ENCODE peak calls at places on chromosomes 11 and 22, in six cellular contexts. D, C, R, Z, V and W are unnamed samples.

GRCh38 chr11:117829369-117829725 is 4.8 kb upstream of the FXYD2 start:
- DNase-seq in D (no peak), C (peak), R (no peak), Z (no peak), V (no peak), W (no peak)

GRCh38 chr22:35802885-35803284 is 85.2 kb downstream of the APOL5 start:
- DNase-seq in D (no peak), C (no peak), R (no peak), Z (no peak), V (no peak), W (no peak)

GRCh38 chr11:126538071-126538470 is 182.6 kb downstream of the ST3GAL4 start:
- DNase-seq in D (no peak), C (no peak), R (no peak), Z (no peak), V (no peak), W (no peak)

GRCh38 chr22:33838644-33839043 is 81.6 kb downstream of the LARGE1 start:
- DNase-seq in D (no peak), C (no peak), R (no peak), Z (no peak), V (no peak), W (no peak)

GRCh38 chr22:44454113-44454769 is 43.8 kb downstream of the RTL6 start:
- DNase-seq in D (no peak), C (no peak), R (no peak), Z (no peak), V (no peak), W (no peak)

GRCh38 chr11:26234451-26234850 is 97.5 kb upstream of the ANO3 start:
- DNase-seq in D (peak), C (no peak), R (no peak), Z (no peak), V (no peak), W (no peak)

GRCh38 chr22:36900225-36900624 is 13.2 kb upstream of the CSF2RB start:
- DNase-seq in D (no peak), C (no peak), R (no peak), Z (no peak), V (no peak), W (no peak)

GRCh38 chr22:44312766-44313165 is at the start of gene SHISAL1:
- DNase-seq in D (peak), C (no peak), R (no peak), Z (no peak), V (peak), W (no peak)

GRCh38 chr11:99068832-99069231 is 48.1 kb downstream of the CNTN5 start:
- DNase-seq in D (no peak), C (no peak), R (no peak), Z (no peak), V (no peak), W (no peak)

GRCh38 chr11:72643547-72643946 is 30.7 kb downstream of the PDE2A start:
- DNase-seq in D (no peak), C (no peak), R (no peak), Z (no peak), V (peak), W (no peak)

GRCh38 chr11:13663631-13664071 is 4.8 kb upstream of the FAR1 start:
- DNase-seq in D (peak), C (no peak), R (no peak), Z (no peak), V (peak), W (no peak)

GRCh38 chr22:29096736-29097669 is 24.2 kb downstream of the KREMEN1 start:
- DNase-seq in D (peak), C (no peak), R (no peak), Z (peak), V (no peak), W (no peak)

GRCh38 chr11:2390871-2391662 is 9.5 kb upstream of the TSSC4 start:
- DNase-seq in D (peak), C (no peak), R (no peak), Z (no peak), V (peak), W (no peak)

GRCh38 chr11:66856496-66857233 is at the start of gene LRFN4:
- DNase-seq in D (no peak), C (no peak), R (peak), Z (no peak), V (no peak), W (no peak)

GRCh38 chr11:124602193-124602592 is 9.0 kb upstream of the PANX3 start:
- DNase-seq in D (peak), C (no peak), R (no peak), Z (no peak), V (no peak), W (no peak)

GRCh38 chr11:36146437-36146836 is 142.8 kb downstream of the COMMD9 start:
- DNase-seq in D (no peak), C (no peak), R (no peak), Z (no peak), V (no peak), W (no peak)

GRCh38 chr11:125433454-125434121 is 62.5 kb downstream of the FEZ1 start:
- DNase-seq in D (peak), C (peak), R (no peak), Z (peak), V (peak), W (no peak)

GRCh38 chr11:11416502-11416901 is 63.5 kb upstream of the CSNK2A3 start:
- DNase-seq in D (peak), C (no peak), R (no peak), Z (no peak), V (peak), W (peak)

GRCh38 chr11:1876361-1877063 is 15.2 kb downstream of the PRR33 start:
- DNase-seq in D (no peak), C (peak), R (peak), Z (peak), V (peak), W (no peak)

GRCh38 chr22:33757443-33758124 is 162.7 kb downstream of the LARGE1 start:
- DNase-seq in D (no peak), C (peak), R (no peak), Z (no peak), V (no peak), W (no peak)

GRCh38 chr22:43854786-43855271 is 7.5 kb downstream of the SULT4A1 start:
- DNase-seq in D (no peak), C (no peak), R (no peak), Z (no peak), V (no peak), W (no peak)

GRCh38 chr11:116927163-116927772 is 89.8 kb upstream of the APOA1 start:
- DNase-seq in D (no peak), C (no peak), R (no peak), Z (no peak), V (no peak), W (no peak)

GRCh38 chr11:47425611-47426010 is 628 bp downstream of the PSMC3 start:
- DNase-seq in D (no peak), C (no peak), R (no peak), Z (no peak), V (no peak), W (no peak)

GRCh38 chr11:91904792-91905785 is 319.5 kb upstream of the FAT3 start:
- DNase-seq in D (no peak), C (no peak), R (no peak), Z (no peak), V (no peak), W (no peak)

GRCh38 chr22:45960477-45961386 is 16.2 kb downstream of the WNT7B start:
- DNase-seq in D (no peak), C (no peak), R (no peak), Z (no peak), V (no peak), W (no peak)

GRCh38 chr22:20159088-20159487 is 8.2 kb upstream of the CCDC188 start:
- DNase-seq in D (no peak), C (no peak), R (no peak), Z (no peak), V (no peak), W (no peak)

GRCh38 chr11:86592659-86593451 is 79.6 kb downstream of the ME3 start:
- DNase-seq in D (peak), C (no peak), R (peak), Z (peak), V (peak), W (peak)

GRCh38 chr11:9138133-9138453 is 46.7 kb upstream of the SCUBE2 start:
- DNase-seq in D (no peak), C (no peak), R (no peak), Z (no peak), V (no peak), W (no peak)

GRCh38 chr11:72782081-72782920 is 11.5 kb downstream of the STARD10 start:
- DNase-seq in D (no peak), C (peak), R (peak), Z (no peak), V (no peak), W (no peak)

GRCh38 chr11:45414082-45414481 is 127.9 kb upstream of the SYT13 start:
- DNase-seq in D (no peak), C (no peak), R (no peak), Z (no peak), V (no peak), W (no peak)

GRCh38 chr11:18046116-18046777 is at the start of gene TPH1:
- DNase-seq in D (peak), C (no peak), R (peak), Z (peak), V (peak), W (no peak)

GRCh38 chr11:66443602-66444001 is 5.0 kb upstream of the MRPL11 start:
- DNase-seq in D (peak), C (no peak), R (no peak), Z (no peak), V (peak), W (no peak)

GRCh38 chr11:105046898-105047579 is 1.9 kb upstream of the CARD16 start:
- DNase-seq in D (peak), C (no peak), R (no peak), Z (no peak), V (peak), W (peak)

GRCh38 chr11:12834166-12834565 is 159.9 kb downstream of the TEAD1 start:
- DNase-seq in D (no peak), C (peak), R (no peak), Z (no peak), V (no peak), W (no peak)

GRCh38 chr11:36186340-36186739 is 102.9 kb downstream of the COMMD9 start:
- DNase-seq in D (peak), C (no peak), R (no peak), Z (no peak), V (peak), W (peak)

DNA sequence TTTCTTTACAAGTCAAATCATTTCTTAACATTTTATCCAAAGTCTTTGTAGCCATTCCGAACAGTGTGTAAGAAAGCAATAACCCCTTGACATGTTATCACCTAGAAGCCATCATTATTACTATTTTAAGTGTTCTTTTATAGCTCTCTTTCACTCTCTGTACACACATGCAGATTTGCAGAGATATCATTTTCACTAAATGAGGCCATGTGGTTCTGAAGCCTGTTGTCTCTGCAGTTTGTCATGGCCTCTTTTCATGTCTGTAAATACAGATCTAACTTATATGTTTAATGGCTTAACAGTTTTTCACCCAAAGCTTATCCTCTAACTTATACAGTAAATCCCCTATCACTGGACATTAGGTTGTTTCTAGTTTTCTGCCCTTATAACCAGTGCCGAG is 166.8 kb downstream of the MYO18B start:
- DNase-seq in D (no peak), C (no peak), R (no peak), Z (no peak), V (no peak), W (no peak)
- TF ChIP-seq CTCF in D (no peak), C (no peak), R (no peak), Z (no peak), V (no peak), W (no peak)

DNA sequence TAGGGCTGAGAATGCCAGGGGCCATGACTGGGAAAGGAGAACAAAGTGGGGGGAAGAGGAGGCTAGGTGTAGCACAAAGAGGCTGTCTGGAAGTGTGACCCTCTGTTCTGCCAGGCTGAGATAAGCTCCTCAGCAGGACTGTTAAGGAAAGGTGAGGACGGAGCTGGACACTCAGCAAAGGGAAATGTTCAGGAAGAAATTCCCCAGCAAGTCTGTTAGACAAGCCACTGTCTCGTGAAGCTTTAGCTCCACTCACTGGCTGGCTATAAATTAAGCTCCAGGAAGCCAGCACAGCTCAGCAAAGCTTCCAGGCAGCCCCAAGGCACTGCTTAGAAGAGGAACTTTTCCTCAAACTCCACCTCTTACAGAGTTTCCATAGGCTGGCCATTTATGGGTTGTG is 181.2 kb upstream of the API5 start:
- DNase-seq in D (no peak), C (no peak), R (peak), Z (peak), V (no peak), W (no peak)
- TF ChIP-seq CTCF in D (no peak), C (no peak), R (no peak), Z (peak), V (no peak), W (no peak)

GRCh38 chr11:95788921-95789505 is 569 bp downstream of the FAM76B start:
- DNase-seq in D (peak), C (no peak), R (no peak), Z (peak), V (peak), W (peak)
- TF ChIP-seq CTCF in D (peak), C (no peak), R (no peak), Z (peak), V (peak), W (peak)

DNA sequence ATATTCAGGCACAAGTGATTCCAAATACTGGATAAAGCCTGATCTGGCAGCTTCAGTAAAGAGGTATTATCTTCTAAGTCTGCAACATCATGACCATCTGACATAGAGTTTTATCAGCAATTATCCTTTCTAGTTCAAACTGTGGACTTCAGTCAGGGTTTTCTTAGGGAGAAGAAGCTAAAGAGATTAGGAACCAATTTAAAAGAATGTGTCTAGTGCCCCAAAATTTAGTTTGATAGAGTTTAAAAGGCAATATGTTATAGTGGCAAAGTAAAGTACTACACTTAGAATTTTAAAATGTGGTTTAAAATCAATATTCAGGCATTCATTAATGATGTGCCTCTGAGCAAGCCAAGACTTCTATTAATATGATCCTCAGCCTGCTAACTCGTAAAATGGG is 5.4 kb downstream of the PAK1 start:
- DNase-seq in D (no peak), C (no peak), R (no peak), Z (no peak), V (no peak), W (no peak)
- TF ChIP-seq CTCF in D (no peak), C (no peak), R (no peak), Z (no peak), V (no peak), W (peak)

GRCh38 chr11:102933627-102934026 is 21.9 kb downstream of the MMP13 start:
- DNase-seq in D (no peak), C (no peak), R (no peak), Z (no peak), V (no peak), W (no peak)

GRCh38 chr11:102936864-102937509 is 18.5 kb downstream of the MMP13 start:
- DNase-seq in D (no peak), C (no peak), R (no peak), Z (no peak), V (no peak), W (no peak)

GRCh38 chr11:102932678-102933077 is 22.9 kb downstream of the MMP13 start:
- DNase-seq in D (no peak), C (no peak), R (no peak), Z (no peak), V (no peak), W (no peak)

GRCh38 chr11:102934735-102935134 is 20.8 kb downstream of the MMP13 start:
- DNase-seq in D (no peak), C (no peak), R (no peak), Z (no peak), V (no peak), W (no peak)

GRCh38 chr11:102935514-102935913 is 20.0 kb downstream of the MMP13 start:
- DNase-seq in D (no peak), C (no peak), R (no peak), Z (no peak), V (no peak), W (no peak)
- TF ChIP-seq CTCF in D (peak), C (no peak), R (no peak), Z (no peak), V (no peak), W (peak)

GRCh38 chr11:59263225-59263894 is 50.6 kb upstream of the MPEG1 start:
- DNase-seq in D (no peak), C (peak), R (peak), Z (no peak), V (no peak), W (no peak)
- TF ChIP-seq CTCF in D (no peak), C (peak), R (peak), Z (no peak), V (no peak), W (no peak)

GRCh38 chr11:34359548-34359891 is 1.7 kb upstream of the ABTB2 start:
- DNase-seq in D (no peak), C (no peak), R (no peak), Z (no peak), V (no peak), W (no peak)
- TF ChIP-seq CTCF in D (no peak), C (peak), R (no peak), Z (peak), V (no peak), W (no peak)

GRCh38 chr22:22394589-22394988 is 114.0 kb downstream of the ZNF280B start:
- DNase-seq in D (no peak), C (no peak), R (no peak), Z (no peak), V (no peak), W (no peak)
- TF ChIP-seq CTCF in D (no peak), C (no peak), R (no peak), Z (no peak), V (no peak), W (no peak)

GRCh38 chr22:27746918-27747317 is 54.6 kb downstream of the MN1 start:
- DNase-seq in D (no peak), C (no peak), R (no peak), Z (no peak), V (no peak), W (no peak)

GRCh38 chr22:27745809-27746208 is 55.7 kb downstream of the MN1 start:
- DNase-seq in D (no peak), C (no peak), R (no peak), Z (no peak), V (no peak), W (no peak)

GRCh38 chr22:27748355-27749168 is 53.0 kb downstream of the MN1 start:
- DNase-seq in D (peak), C (no peak), R (no peak), Z (no peak), V (peak), W (peak)

GRCh38 chr22:27749597-27750225 is 51.8 kb downstream of the MN1 start:
- DNase-seq in D (peak), C (no peak), R (no peak), Z (no peak), V (peak), W (no peak)

DNA sequence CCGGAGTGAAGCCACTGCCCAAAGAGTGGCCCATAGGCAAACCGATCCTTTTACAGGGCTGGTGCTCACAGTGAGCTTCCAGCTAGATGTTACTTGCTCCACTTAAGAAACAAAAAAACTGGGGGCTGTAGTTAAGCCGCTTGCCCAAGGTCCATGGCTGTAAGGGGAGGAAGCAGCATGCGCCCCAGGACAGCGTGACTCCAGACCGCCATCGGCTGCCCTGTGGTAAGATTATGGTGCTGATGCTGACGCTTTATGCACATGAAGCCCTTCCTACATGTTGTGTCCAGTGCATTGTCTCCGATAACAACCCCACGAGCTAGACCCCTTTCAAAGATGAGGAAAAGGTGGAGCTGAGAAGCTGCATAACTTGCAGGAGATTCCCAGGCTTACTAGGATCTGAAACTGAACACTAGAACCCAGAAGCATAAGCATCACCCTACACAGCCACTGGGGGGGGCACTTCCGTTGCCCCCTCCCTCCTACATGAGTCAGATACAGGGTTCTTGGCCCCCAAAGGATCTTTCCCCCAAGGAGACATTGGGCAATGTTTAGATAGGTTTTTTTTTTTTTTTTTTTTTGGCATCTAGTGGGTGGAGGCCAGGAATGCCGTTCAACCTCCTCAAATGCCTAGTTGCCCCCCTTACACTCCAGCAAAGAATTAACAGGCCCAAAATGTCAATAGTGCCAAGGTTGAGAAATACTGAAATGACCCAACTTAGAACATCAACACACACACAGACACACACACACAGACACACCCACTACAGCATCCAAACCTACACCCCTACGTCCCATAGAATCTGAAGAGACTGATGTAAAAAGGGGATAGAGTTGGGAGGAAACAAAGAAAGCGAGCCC is 53.9 kb downstream of the MN1 start:
- DNase-seq in D (no peak), C (no peak), R (no peak), Z (no peak), V (peak), W (no peak)
- TF ChIP-seq CTCF in D (peak), C (no peak), R (no peak), Z (no peak), V (peak), W (peak)

GRCh38 chr22:40401981-40402406 is 31.6 kb downstream of the SGSM3 start:
- DNase-seq in D (no peak), C (peak), R (no peak), Z (no peak), V (no peak), W (no peak)
- TF ChIP-seq CTCF in D (no peak), C (no peak), R (no peak), Z (no peak), V (no peak), W (no peak)